ENCODE peak calls at places on chromosomes 12 and 14, in seven cellular contexts. One of them, this sample, is unnamed.

GRCh38 chr14:92880851-92881250 is 42.1 kb upstream of the CHGA start:
- DNase-seq in retina: peak; percentile 45
- DNase-seq in nephron progenitor cell: no peak
- DNase-seq in NCI-H774: peak; percentile 49
- DNase-seq in transverse colon: no peak
- DNase-seq in astrocyte of the cerebellum: no peak
- DNase-seq in activated CD4-positive, alpha-beta memory T cell treated with anti-CD3 and anti-CD28 coated beads, Interleukin-2, amount 10 ng/mL, durations not matched to agents 7 days and 5 days: no peak
- DNase-seq in this sample: peak; percentile 22

GRCh38 chr14:24068711-24069410 is 2.5 kb upstream of the CPNE6 start:
- DNase-seq in NCI-H774: no peak
- DNase-seq in activated CD4-positive, alpha-beta memory T cell treated with anti-CD3 and anti-CD28 coated beads, Interleukin-2, amount 10 ng/mL, durations not matched to agents 7 days and 5 days: no peak
- DNase-seq in retina: no peak
- DNase-seq in nephron progenitor cell: no peak
- DNase-seq in transverse colon: no peak
- DNase-seq in astrocyte of the cerebellum: no peak
- DNase-seq in this sample: no peak

GRCh38 chr12:41552507-41553047 is 364.5 kb downstream of the PDZRN4 start:
- DNase-seq in transverse colon: no peak
- DNase-seq in NCI-H774: no peak
- DNase-seq in retina: peak; percentile 47
- DNase-seq in astrocyte of the cerebellum: no peak
- DNase-seq in activated CD4-positive, alpha-beta memory T cell treated with anti-CD3 and anti-CD28 coated beads, Interleukin-2, amount 10 ng/mL, durations not matched to agents 7 days and 5 days: no peak
- DNase-seq in nephron progenitor cell: no peak
- DNase-seq in this sample: no peak

GRCh38 chr12:91215940-91216454 is 33.4 kb upstream of the DCN start:
- DNase-seq in nephron progenitor cell: no peak
- DNase-seq in retina: no peak
- DNase-seq in transverse colon: no peak
- DNase-seq in activated CD4-positive, alpha-beta memory T cell treated with anti-CD3 and anti-CD28 coated beads, Interleukin-2, amount 10 ng/mL, durations not matched to agents 7 days and 5 days: no peak
- DNase-seq in NCI-H774: no peak
- DNase-seq in astrocyte of the cerebellum: no peak
- DNase-seq in this sample: no peak

GRCh38 chr12:124523071-124523470 is 44.3 kb downstream of the NCOR2 start:
- DNase-seq in transverse colon: no peak
- DNase-seq in astrocyte of the cerebellum: no peak
- DNase-seq in NCI-H774: peak; percentile 40
- DNase-seq in nephron progenitor cell: no peak
- DNase-seq in retina: no peak
- DNase-seq in activated CD4-positive, alpha-beta memory T cell treated with anti-CD3 and anti-CD28 coated beads, Interleukin-2, amount 10 ng/mL, durations not matched to agents 7 days and 5 days: no peak
- DNase-seq in this sample: no peak

GRCh38 chr12:120432772-120433525 is 5.0 kb upstream of the COX6A1 start:
- DNase-seq in retina: no peak
- DNase-seq in NCI-H774: no peak
- DNase-seq in astrocyte of the cerebellum: no peak
- DNase-seq in activated CD4-positive, alpha-beta memory T cell treated with anti-CD3 and anti-CD28 coated beads, Interleukin-2, amount 10 ng/mL, durations not matched to agents 7 days and 5 days: no peak
- DNase-seq in transverse colon: no peak
- DNase-seq in nephron progenitor cell: no peak
- DNase-seq in this sample: no peak

GRCh38 chr12:89359615-89360014 is 7.3 kb upstream of the DUSP6 start:
- DNase-seq in retina: no peak
- DNase-seq in astrocyte of the cerebellum: no peak
- DNase-seq in NCI-H774: no peak
- DNase-seq in nephron progenitor cell: no peak
- DNase-seq in transverse colon: no peak
- DNase-seq in activated CD4-positive, alpha-beta memory T cell treated with anti-CD3 and anti-CD28 coated beads, Interleukin-2, amount 10 ng/mL, durations not matched to agents 7 days and 5 days: no peak
- DNase-seq in this sample: no peak

GRCh38 chr12:85016423-85016822 is 19.7 kb downstream of the TSPAN19 start:
- DNase-seq in astrocyte of the cerebellum: peak; percentile 68
- DNase-seq in NCI-H774: no peak
- DNase-seq in activated CD4-positive, alpha-beta memory T cell treated with anti-CD3 and anti-CD28 coated beads, Interleukin-2, amount 10 ng/mL, durations not matched to agents 7 days and 5 days: no peak
- DNase-seq in transverse colon: no peak
- DNase-seq in retina: no peak
- DNase-seq in nephron progenitor cell: no peak
- DNase-seq in this sample: no peak

GRCh38 chr12:52063081-52063985 is 6.4 kb upstream of the ATG101 start:
- DNase-seq in retina: no peak
- DNase-seq in astrocyte of the cerebellum: no peak
- DNase-seq in activated CD4-positive, alpha-beta memory T cell treated with anti-CD3 and anti-CD28 coated beads, Interleukin-2, amount 10 ng/mL, durations not matched to agents 7 days and 5 days: no peak
- DNase-seq in NCI-H774: no peak
- DNase-seq in nephron progenitor cell: no peak
- DNase-seq in transverse colon: no peak
- DNase-seq in this sample: no peak

GRCh38 chr12:27177716-27178115 is 66.4 kb upstream of the STK38L start:
- DNase-seq in astrocyte of the cerebellum: no peak
- DNase-seq in transverse colon: no peak
- DNase-seq in NCI-H774: no peak
- DNase-seq in activated CD4-positive, alpha-beta memory T cell treated with anti-CD3 and anti-CD28 coated beads, Interleukin-2, amount 10 ng/mL, durations not matched to agents 7 days and 5 days: no peak
- DNase-seq in nephron progenitor cell: no peak
- DNase-seq in retina: no peak
- DNase-seq in this sample: no peak

GRCh38 chr12:87995581-87996178 is 33.5 kb downstream of the C12orf50 start:
- DNase-seq in astrocyte of the cerebellum: peak; percentile 66
- DNase-seq in transverse colon: peak; percentile 55
- DNase-seq in nephron progenitor cell: peak; percentile 66
- DNase-seq in NCI-H774: peak; percentile 73
- DNase-seq in retina: peak; percentile 65
- DNase-seq in activated CD4-positive, alpha-beta memory T cell treated with anti-CD3 and anti-CD28 coated beads, Interleukin-2, amount 10 ng/mL, durations not matched to agents 7 days and 5 days: peak; percentile 41
- DNase-seq in this sample: peak; percentile 33

GRCh38 chr12:68617160-68617926 is 6.6 kb downstream of the RAP1B start:
- DNase-seq in activated CD4-positive, alpha-beta memory T cell treated with anti-CD3 and anti-CD28 coated beads, Interleukin-2, amount 10 ng/mL, durations not matched to agents 7 days and 5 days: no peak
- DNase-seq in nephron progenitor cell: no peak
- DNase-seq in retina: no peak
- DNase-seq in transverse colon: no peak
- DNase-seq in astrocyte of the cerebellum: peak; percentile 59
- DNase-seq in NCI-H774: no peak
- DNase-seq in this sample: no peak

GRCh38 chr12:92199846-92200576 is 54.4 kb upstream of the BTG1 start:
- DNase-seq in nephron progenitor cell: no peak
- DNase-seq in transverse colon: no peak
- DNase-seq in activated CD4-positive, alpha-beta memory T cell treated with anti-CD3 and anti-CD28 coated beads, Interleukin-2, amount 10 ng/mL, durations not matched to agents 7 days and 5 days: no peak
- DNase-seq in retina: no peak
- DNase-seq in astrocyte of the cerebellum: no peak
- DNase-seq in NCI-H774: no peak
- DNase-seq in this sample: no peak

GRCh38 chr14:80211143-80212024 is at the start of gene DIO2:
- DNase-seq in activated CD4-positive, alpha-beta memory T cell treated with anti-CD3 and anti-CD28 coated beads, Interleukin-2, amount 10 ng/mL, durations not matched to agents 7 days and 5 days: no peak
- DNase-seq in retina: no peak
- DNase-seq in transverse colon: no peak
- DNase-seq in nephron progenitor cell: no peak
- DNase-seq in astrocyte of the cerebellum: no peak
- DNase-seq in NCI-H774: no peak
- DNase-seq in this sample: no peak

GRCh38 chr12:126337556-126337955 is 1272.3 kb downstream of the AACS start:
- DNase-seq in transverse colon: no peak
- DNase-seq in activated CD4-positive, alpha-beta memory T cell treated with anti-CD3 and anti-CD28 coated beads, Interleukin-2, amount 10 ng/mL, durations not matched to agents 7 days and 5 days: no peak
- DNase-seq in nephron progenitor cell: no peak
- DNase-seq in astrocyte of the cerebellum: peak; percentile 93
- DNase-seq in retina: no peak
- DNase-seq in NCI-H774: no peak
- DNase-seq in this sample: no peak

GRCh38 chr12:113142173-113142885 is 6.8 kb upstream of the RASAL1 start:
- DNase-seq in transverse colon: peak; percentile 77
- DNase-seq in NCI-H774: peak; percentile 14
- DNase-seq in nephron progenitor cell: no peak
- DNase-seq in astrocyte of the cerebellum: no peak
- DNase-seq in retina: no peak
- DNase-seq in activated CD4-positive, alpha-beta memory T cell treated with anti-CD3 and anti-CD28 coated beads, Interleukin-2, amount 10 ng/mL, durations not matched to agents 7 days and 5 days: no peak
- DNase-seq in this sample: no peak

GRCh38 chr14:33569844-33570716 is 380.8 kb downstream of the EGLN3 start:
- DNase-seq in astrocyte of the cerebellum: no peak
- DNase-seq in retina: peak; percentile 63
- DNase-seq in transverse colon: no peak
- DNase-seq in nephron progenitor cell: no peak
- DNase-seq in activated CD4-positive, alpha-beta memory T cell treated with anti-CD3 and anti-CD28 coated beads, Interleukin-2, amount 10 ng/mL, durations not matched to agents 7 days and 5 days: no peak
- DNase-seq in NCI-H774: no peak
- DNase-seq in this sample: no peak

GRCh38 chr14:24481622-24482324 is 26.3 kb downstream of the CMA1 start:
- DNase-seq in retina: peak; percentile 54
- DNase-seq in NCI-H774: peak; percentile 22
- DNase-seq in transverse colon: peak; percentile 56
- DNase-seq in nephron progenitor cell: peak; percentile 74
- DNase-seq in astrocyte of the cerebellum: no peak
- DNase-seq in activated CD4-positive, alpha-beta memory T cell treated with anti-CD3 and anti-CD28 coated beads, Interleukin-2, amount 10 ng/mL, durations not matched to agents 7 days and 5 days: peak; percentile 67
- DNase-seq in this sample: no peak